ENCODE peak calls at places on chromosomes 13 and 19, in four cellular contexts. One of them, this sample, is unnamed.

GRCh38 chr13:21872795-21873194 is 201.9 kb downstream of the FGF9 start:
- DNase-seq in breast epithelium: no peak
- DNase-seq in neural crest cell: no peak
- DNase-seq in HFF-Myc: no peak
- DNase-seq in this sample: no peak

GRCh38 chr13:49786609-49787008 is 5.9 kb downstream of the KPNA3 start:
- DNase-seq in HFF-Myc: no peak
- DNase-seq in breast epithelium: no peak
- DNase-seq in neural crest cell: no peak
- DNase-seq in this sample: no peak

GRCh38 chr19:13691569-13691968 is 72.8 kb upstream of the MRI1 start:
- DNase-seq in breast epithelium: no peak
- DNase-seq in HFF-Myc: no peak
- DNase-seq in neural crest cell: no peak
- DNase-seq in this sample: no peak

GRCh38 chr13:113013303-113013702 is 44.3 kb downstream of the MCF2L start:
- DNase-seq in HFF-Myc: no peak
- DNase-seq in neural crest cell: no peak
- DNase-seq in breast epithelium: peak; percentile 48
- DNase-seq in this sample: no peak

GRCh38 chr19:5553892-5554291 is 13.9 kb downstream of the TINCR start:
- DNase-seq in HFF-Myc: no peak
- DNase-seq in neural crest cell: no peak
- DNase-seq in breast epithelium: no peak
- DNase-seq in this sample: no peak

GRCh38 chr19:29872224-29872731 is 60.5 kb downstream of the CCNE1 start:
- DNase-seq in breast epithelium: no peak
- DNase-seq in neural crest cell: no peak
- DNase-seq in HFF-Myc: no peak
- DNase-seq in this sample: no peak

GRCh38 chr19:9009935-9010651 is at the start of gene MUC16:
- DNase-seq in HFF-Myc: no peak
- DNase-seq in neural crest cell: no peak
- DNase-seq in breast epithelium: no peak
- DNase-seq in this sample: no peak

GRCh38 chr13:72643339-72643989 is 84.0 kb downstream of the MZT1 start:
- DNase-seq in breast epithelium: no peak
- DNase-seq in neural crest cell: peak; percentile 51
- DNase-seq in HFF-Myc: peak; percentile 12
- DNase-seq in this sample: peak; percentile 37

GRCh38 chr19:38290631-38291147 is 13.4 kb upstream of the C19orf33 start:
- DNase-seq in breast epithelium: peak; percentile 93
- DNase-seq in neural crest cell: no peak
- DNase-seq in HFF-Myc: peak; percentile 52
- DNase-seq in this sample: no peak

GRCh38 chr13:113192279-113192678 is 16.2 kb downstream of the PCID2 start:
- DNase-seq in HFF-Myc: no peak
- DNase-seq in breast epithelium: no peak
- DNase-seq in neural crest cell: no peak
- DNase-seq in this sample: no peak

GRCh38 chr19:6711605-6712004 is 8.8 kb downstream of the C3 start:
- DNase-seq in neural crest cell: no peak
- DNase-seq in breast epithelium: no peak
- DNase-seq in HFF-Myc: no peak
- DNase-seq in this sample: no peak

GRCh38 chr19:13597625-13598024 is 91.3 kb upstream of the CACNA1A start:
- DNase-seq in HFF-Myc: peak; percentile 27
- DNase-seq in breast epithelium: peak; percentile 22
- DNase-seq in neural crest cell: peak; percentile 36
- DNase-seq in this sample: peak; percentile 86

GRCh38 chr13:33659894-33660293 is 158.1 kb upstream of the RFC3 start:
- DNase-seq in breast epithelium: no peak
- DNase-seq in neural crest cell: no peak
- DNase-seq in HFF-Myc: no peak
- DNase-seq in this sample: no peak

GRCh38 chr13:95643814-95644598 is 500 bp downstream of the DZIP1 start:
- DNase-seq in breast epithelium: no peak
- DNase-seq in HFF-Myc: no peak
- DNase-seq in neural crest cell: peak; percentile 47
- DNase-seq in this sample: peak; percentile 23

GRCh38 chr13:36981156-36981743 is 17.9 kb downstream of the ALG5 start:
- DNase-seq in HFF-Myc: no peak
- DNase-seq in breast epithelium: no peak
- DNase-seq in neural crest cell: no peak
- DNase-seq in this sample: peak; percentile 35

GRCh38 chr19:58584498-58585441 is 11.6 kb upstream of the MZF1 start:
- DNase-seq in neural crest cell: peak; percentile 0
- DNase-seq in breast epithelium: no peak
- DNase-seq in HFF-Myc: no peak
- DNase-seq in this sample: no peak

GRCh38 chr19:47377208-47377701 is 28.1 kb downstream of the DHX34 start:
- DNase-seq in HFF-Myc: no peak
- DNase-seq in breast epithelium: no peak
- DNase-seq in neural crest cell: no peak
- DNase-seq in this sample: no peak

GRCh38 chr19:10998045-10998533 is 37.3 kb downstream of the SMARCA4 start:
- DNase-seq in neural crest cell: no peak
- DNase-seq in breast epithelium: no peak
- DNase-seq in HFF-Myc: no peak
- DNase-seq in this sample: no peak

GRCh38 chr19:12052057-12052570 is 647 bp downstream of the ZNF878 start:
- DNase-seq in breast epithelium: no peak
- DNase-seq in neural crest cell: no peak
- DNase-seq in HFF-Myc: no peak
- DNase-seq in this sample: no peak

GRCh38 chr19:12047868-12048267 is 4.9 kb downstream of the ZNF878 start:
- DNase-seq in neural crest cell: no peak
- DNase-seq in HFF-Myc: no peak
- DNase-seq in breast epithelium: no peak
- DNase-seq in this sample: no peak

GRCh38 chr19:12055784-12056183 is 3.0 kb upstream of the ZNF878 start:
- DNase-seq in HFF-Myc: no peak
- DNase-seq in breast epithelium: no peak
- DNase-seq in neural crest cell: no peak
- DNase-seq in this sample: no peak

GRCh38 chr19:12052571-12053169 is at the start of gene ZNF878:
- DNase-seq in neural crest cell: peak; percentile 92
- DNase-seq in breast epithelium: peak; percentile 87
- DNase-seq in HFF-Myc: peak; percentile 39
- DNase-seq in this sample: peak; percentile 87
- TF ChIP-seq CTCF in neural crest cell: peak; percentile 37
- TF ChIP-seq CTCF in breast epithelium: no peak
- TF ChIP-seq CTCF in HFF-Myc: no peak
- TF ChIP-seq CTCF in this sample: peak; percentile 35

GRCh38 chr13:110430391-110431338 is 123.6 kb downstream of the COL4A2 start:
- DNase-seq in breast epithelium: peak; percentile 9
- DNase-seq in neural crest cell: no peak
- DNase-seq in HFF-Myc: no peak
- DNase-seq in this sample: no peak
- TF ChIP-seq CTCF in breast epithelium: no peak
- TF ChIP-seq CTCF in neural crest cell: no peak
- TF ChIP-seq CTCF in HFF-Myc: no peak
- TF ChIP-seq CTCF in this sample: no peak

GRCh38 chr13:43787518-43787891 is 733 bp upstream of the ENOX1 start:
- DNase-seq in HFF-Myc: no peak
- DNase-seq in breast epithelium: no peak
- DNase-seq in neural crest cell: no peak
- DNase-seq in this sample: no peak

GRCh38 chr13:43786472-43786765 is 353 bp downstream of the ENOX1 start:
- DNase-seq in HFF-Myc: no peak
- DNase-seq in neural crest cell: no peak
- DNase-seq in breast epithelium: no peak
- DNase-seq in this sample: no peak

GRCh38 chr13:43785681-43786471 is 896 bp downstream of the ENOX1 start:
- DNase-seq in HFF-Myc: no peak
- DNase-seq in neural crest cell: peak; percentile 48
- DNase-seq in breast epithelium: peak; percentile 30
- DNase-seq in this sample: peak; percentile 29

GRCh38 chr13:43786766-43787517 is at the start of gene ENOX1:
- DNase-seq in HFF-Myc: no peak
- DNase-seq in breast epithelium: no peak
- DNase-seq in neural crest cell: peak; percentile 56
- DNase-seq in this sample: peak; percentile 57

DNA sequence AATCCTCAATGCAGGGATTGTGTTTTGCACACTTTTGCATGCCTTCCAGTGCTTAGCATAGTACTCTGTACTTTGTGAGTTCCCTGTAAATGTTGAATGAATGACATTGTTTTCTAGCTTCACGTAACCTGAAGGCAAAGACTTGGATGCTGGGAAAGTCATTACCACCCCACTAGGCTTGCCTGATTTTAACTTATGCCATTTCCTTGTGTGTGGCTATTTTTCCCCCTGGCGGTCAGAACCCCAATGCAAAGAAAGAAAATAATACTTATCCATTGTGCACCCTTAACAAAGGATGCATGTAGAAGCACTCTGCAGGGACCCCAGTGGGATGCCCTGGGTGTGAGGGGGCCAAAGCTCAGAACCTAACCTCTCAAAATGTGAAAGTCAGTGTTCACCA is 1.2 kb upstream of the ENOX1 start:
- DNase-seq in breast epithelium: no peak
- DNase-seq in HFF-Myc: no peak
- DNase-seq in neural crest cell: peak; percentile 40
- DNase-seq in this sample: peak; percentile 18
- TF ChIP-seq CTCF in breast epithelium: no peak
- TF ChIP-seq CTCF in HFF-Myc: peak; percentile 61
- TF ChIP-seq CTCF in neural crest cell: no peak
- TF ChIP-seq CTCF in this sample: no peak

DNA sequence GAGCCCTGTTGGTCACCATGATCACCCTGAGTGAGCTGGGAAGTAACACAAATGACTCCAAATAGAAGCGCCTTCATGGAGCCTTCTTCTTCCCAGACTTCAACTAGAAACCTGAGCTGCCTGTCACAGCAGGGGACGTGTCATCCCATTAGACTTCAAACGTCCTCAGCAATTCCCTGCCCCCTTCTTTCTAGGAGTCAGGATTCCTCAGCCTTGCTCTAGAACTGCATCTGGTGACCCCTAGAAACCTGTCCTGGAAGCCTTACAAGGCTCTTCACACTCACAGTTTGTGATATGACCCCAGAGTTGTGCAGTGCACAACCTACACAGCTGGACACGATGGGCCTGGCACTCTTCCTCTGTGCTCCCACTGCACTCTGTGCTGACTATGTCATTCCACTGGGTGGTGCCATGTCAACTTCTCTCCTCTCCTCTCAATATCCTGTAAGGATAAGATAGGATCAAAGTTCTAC is 23.6 kb upstream of the TTYH1 start:
- DNase-seq in HFF-Myc: no peak
- DNase-seq in breast epithelium: no peak
- DNase-seq in neural crest cell: no peak
- DNase-seq in this sample: no peak
- TF ChIP-seq CTCF in HFF-Myc: no peak
- TF ChIP-seq CTCF in breast epithelium: no peak
- TF ChIP-seq CTCF in neural crest cell: no peak
- TF ChIP-seq CTCF in this sample: no peak

GRCh38 chr19:42697884-42698283 is 42.4 kb downstream of the PSG3 start:
- DNase-seq in neural crest cell: no peak
- DNase-seq in breast epithelium: no peak
- DNase-seq in HFF-Myc: no peak
- DNase-seq in this sample: no peak

GRCh38 chr19:42695811-42696503 is 44.3 kb downstream of the PSG3 start:
- DNase-seq in HFF-Myc: no peak
- DNase-seq in neural crest cell: no peak
- DNase-seq in breast epithelium: no peak
- DNase-seq in this sample: no peak

DNA sequence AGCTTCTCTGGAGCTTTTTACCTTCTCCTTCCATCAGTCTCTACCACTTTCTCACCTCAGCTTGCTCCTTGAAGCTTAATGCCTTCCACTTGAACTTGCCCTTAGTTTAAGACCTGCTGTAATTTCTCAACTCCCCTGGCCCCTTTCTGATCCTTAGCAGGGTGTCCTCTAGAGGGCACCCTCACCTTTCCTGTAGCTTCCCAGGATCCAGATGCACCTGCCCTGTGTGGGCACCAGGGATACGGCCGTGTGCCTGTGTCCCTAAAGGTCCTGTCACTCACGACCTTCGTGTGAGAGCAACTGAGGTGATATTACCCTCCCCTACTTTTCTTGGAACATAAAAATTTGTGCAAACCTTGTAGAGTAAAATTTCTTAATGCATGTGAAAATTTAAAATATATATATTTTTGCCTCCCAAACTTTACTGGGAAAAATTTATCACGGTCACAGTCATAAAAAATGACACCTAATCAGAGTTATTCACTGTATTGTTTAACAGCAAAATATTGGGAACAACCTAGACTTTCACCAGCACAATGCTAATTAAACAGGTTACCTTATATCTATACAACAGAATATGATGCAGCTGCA is 46.4 kb downstream of the PSG3 start:
- DNase-seq in HFF-Myc: peak; percentile 11
- DNase-seq in neural crest cell: no peak
- DNase-seq in breast epithelium: no peak
- DNase-seq in this sample: peak; percentile 26
- TF ChIP-seq CTCF in HFF-Myc: peak; percentile 79
- TF ChIP-seq CTCF in neural crest cell: no peak
- TF ChIP-seq CTCF in breast epithelium: no peak
- TF ChIP-seq CTCF in this sample: peak; percentile 43

DNA sequence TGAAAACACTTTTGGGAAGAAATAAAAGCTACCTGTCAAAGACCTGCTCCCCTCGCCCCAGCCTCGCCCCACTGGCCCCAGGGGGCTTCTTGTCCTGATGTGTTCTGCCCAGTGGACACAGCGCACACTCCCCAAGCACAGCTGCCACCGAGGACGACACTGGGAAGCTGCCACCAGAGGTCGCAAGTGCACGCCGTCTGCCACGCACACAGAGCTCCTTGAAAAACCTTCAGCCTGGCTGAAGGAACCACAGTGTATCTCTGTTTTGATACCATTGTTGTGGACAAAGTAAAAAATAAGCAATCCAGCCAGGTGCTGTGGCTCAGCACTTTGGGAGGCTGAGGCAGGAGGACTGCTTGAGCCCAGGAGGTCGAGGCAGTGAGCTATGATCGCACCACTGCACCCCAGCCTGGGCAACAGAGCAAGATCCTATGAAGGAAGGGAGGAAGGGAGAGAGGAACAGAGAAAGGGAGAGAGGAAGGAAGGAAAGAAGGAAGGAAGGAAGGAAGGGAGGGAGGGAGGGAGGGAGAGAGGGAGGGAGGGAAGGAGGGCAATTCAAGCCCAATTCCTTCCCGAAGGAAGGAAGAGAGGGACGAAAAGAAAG is 57.3 kb downstream of the CEBPG start:
- DNase-seq in breast epithelium: peak; percentile 34
- DNase-seq in neural crest cell: peak; percentile 82
- DNase-seq in HFF-Myc: peak; percentile 36
- DNase-seq in this sample: peak; percentile 75
- TF ChIP-seq CTCF in breast epithelium: no peak
- TF ChIP-seq CTCF in neural crest cell: peak; percentile 83
- TF ChIP-seq CTCF in HFF-Myc: peak; percentile 85
- TF ChIP-seq CTCF in this sample: peak; percentile 93

GRCh38 chr19:51096473-51097165 is 11.6 kb downstream of the CTU1 start:
- DNase-seq in breast epithelium: no peak
- DNase-seq in neural crest cell: no peak
- DNase-seq in HFF-Myc: no peak
- DNase-seq in this sample: no peak
- TF ChIP-seq CTCF in breast epithelium: no peak
- TF ChIP-seq CTCF in neural crest cell: peak; percentile 34
- TF ChIP-seq CTCF in HFF-Myc: no peak
- TF ChIP-seq CTCF in this sample: no peak

This sample was measured in GM10248.